ENCODE peak calls at places on chromosomes 2 and 18, in eight cellular contexts. H is EL; K is AG09309; B is NCI-H1105 treated with DMSO at 0.1 percent for 48 hours; Q is activated T-cell treated with anti-CD3 and anti-CD28 coated beads, Interleukin-2, amount 50 U/mL, for 72 hours; J is Kasumi-1; C is iris pigment epithelial cell; I is HTR-8/SVneo. P is an unnamed sample.

GRCh38 chr2:54287532-54287931 is 31.5 kb upstream of the TSPYL6 start:
- DNase-seq in C (no peak), J (no peak), K (no peak), I (no peak), B (no peak), H (no peak), Q (no peak), P (no peak)

GRCh38 chr2:74740395-74741075 is 86.5 kb downstream of the SEMA4F start:
- DNase-seq in Q (no peak), H (peak), K (peak), J (no peak), B (peak), C (peak), I (peak), P (no peak)

GRCh38 chr18:74172697-74173433 is 24.5 kb downstream of the TIMM21 start:
- DNase-seq in B (no peak), J (no peak), Q (no peak), H (no peak), K (no peak), C (no peak), I (no peak), P (no peak)

GRCh38 chr18:21735452-21736015 is 5.1 kb upstream of the MIB1 start:
- DNase-seq in Q (peak), H (peak), K (no peak), I (no peak), B (no peak), J (no peak), C (peak), P (no peak)

GRCh38 chr2:68775272-68775847 is 40.7 kb downstream of the ARHGAP25 start:
- DNase-seq in C (no peak), I (no peak), B (no peak), K (no peak), H (no peak), J (peak), Q (no peak), P (no peak)

GRCh38 chr2:35428548-35428947 is 927.0 kb upstream of the CRIM1 start:
- DNase-seq in B (peak), H (peak), C (peak), K (no peak), Q (peak), I (no peak), J (peak), P (peak)

GRCh38 chr2:197929008-197929885 is 124.9 kb downstream of the PLCL1 start:
- DNase-seq in C (no peak), K (no peak), I (no peak), J (no peak), H (no peak), Q (no peak), B (no peak), P (no peak)

GRCh38 chr2:171069286-171069956 is 91.3 kb downstream of the TLK1 start:
- DNase-seq in C (no peak), Q (no peak), I (no peak), K (no peak), H (no peak), B (no peak), J (no peak), P (no peak)

GRCh38 chr2:195473802-195474201 is 183.2 kb upstream of the SLC39A10 start:
- DNase-seq in I (no peak), B (no peak), J (no peak), C (no peak), Q (no peak), H (no peak), K (no peak), P (no peak)

GRCh38 chr2:42918671-42919335 is 126.4 kb upstream of the HAAO start:
- DNase-seq in H (no peak), J (no peak), K (no peak), C (no peak), I (no peak), B (no peak), Q (no peak), P (no peak)

GRCh38 chr2:59413751-59414570 is 1139.5 kb downstream of the BCL11A start:
- DNase-seq in C (no peak), I (no peak), H (no peak), K (no peak), J (no peak), Q (no peak), B (peak), P (no peak)

GRCh38 chr2:216012133-216012829 is 1.1 kb downstream of the MREG start:
- DNase-seq in B (no peak), I (no peak), C (peak), J (no peak), Q (no peak), K (no peak), H (peak), P (no peak)

GRCh38 chr2:39059366-39059952 is 61.4 kb downstream of the SOS1 start:
- DNase-seq in B (peak), Q (no peak), K (peak), J (peak), H (peak), I (peak), C (peak), P (no peak)

GRCh38 chr2:227473019-227473461 is 1.1 kb downstream of the AGFG1 start:
- DNase-seq in J (no peak), C (no peak), Q (no peak), H (peak), K (no peak), B (peak), I (no peak), P (no peak)

GRCh38 chr2:230152334-230152733 is 67.5 kb downstream of the SP110 start:
- DNase-seq in I (no peak), C (no peak), Q (no peak), H (no peak), J (no peak), B (no peak), K (no peak), P (no peak)

P was measured in activated naive CD8-positive, alpha-beta T cell treated with anti-CD3 and anti-CD28 coated beads for 36 hours.